ENCODE peak calls at places on chromosome 17, in six cellular contexts. D, H, X, G, F and Y are unnamed samples.
A peak's percentile ranks its signal among the peaks of the same experiment; 100 is the strongest.

GRCh38 chr17:13362341-13363122 is 239.2 kb downstream of the HS3ST3A1 start:
- DNase-seq in G (no peak), F (no peak), X (no peak), D (no peak), H (no peak), Y (no peak)

GRCh38 chr17:26818736-26819135 is 475.2 kb upstream of the WSB1 start:
- DNase-seq in X (no peak), H (no peak), D (peak; percentile 4), G (peak; percentile 63), F (peak; percentile 2), Y (no peak)

GRCh38 chr17:53061446-53061845 is 761.3 kb upstream of the KIF2B start:
- DNase-seq in D (no peak), H (no peak), X (no peak), G (no peak), F (no peak), Y (no peak)

GRCh38 chr17:11645426-11645825 is 47.2 kb downstream of the DNAH9 start:
- DNase-seq in X (no peak), D (no peak), G (no peak), F (no peak), H (no peak), Y (no peak)

GRCh38 chr17:67053438-67054000 is 9.2 kb downstream of the CACNG1 start:
- DNase-seq in D (no peak), G (no peak), X (no peak), H (no peak), F (no peak), Y (no peak)

GRCh38 chr17:69235338-69236058 is 6.9 kb upstream of the ABCA10 start:
- DNase-seq in X (peak; percentile 84), F (peak; percentile 73), D (peak; percentile 94), G (peak; percentile 90), H (peak; percentile 89), Y (peak; percentile 84)

GRCh38 chr17:50266384-50267073 is 7.7 kb upstream of the TMEM92 start:
- DNase-seq in X (no peak), H (peak; percentile 72), D (peak; percentile 83), G (peak; percentile 59), F (no peak), Y (no peak)

GRCh38 chr17:15468142-15468541 is 721 bp upstream of the CDRT4 start:
- DNase-seq in D (no peak), H (no peak), F (no peak), G (no peak), X (no peak), Y (no peak)

GRCh38 chr17:44130693-44131349 is 7.4 kb upstream of the HDAC5 start:
- DNase-seq in X (no peak), D (no peak), F (no peak), G (no peak), H (no peak), Y (no peak)

GRCh38 chr17:61761827-61762226 is 101.5 kb downstream of the BRIP1 start:
- DNase-seq in F (no peak), H (no peak), G (no peak), D (no peak), X (no peak), Y (no peak)

GRCh38 chr17:57350266-57350665 is 93.9 kb downstream of the MSI2 start:
- DNase-seq in X (no peak), D (no peak), G (no peak), F (no peak), H (peak; percentile 82), Y (no peak)

GRCh38 chr17:58351710-58352017 is 337 bp downstream of the SUPT4H1 start:
- DNase-seq in H (no peak), G (no peak), X (no peak), D (peak; percentile 9), F (no peak), Y (no peak)

GRCh38 chr17:47295874-47296255 is 27.9 kb upstream of the EFCAB13 start:
- DNase-seq in F (no peak), D (no peak), X (no peak), H (no peak), G (no peak), Y (no peak)

GRCh38 chr17:82959990-82960418 is 119.4 kb upstream of the METRNL start:
- DNase-seq in G (no peak), X (no peak), D (no peak), F (no peak), H (no peak), Y (no peak)

GRCh38 chr17:58338907-58339774 is 10.5 kb upstream of the TSPOAP1 start:
- DNase-seq in H (no peak), G (no peak), D (peak; percentile 60), X (peak; percentile 77), F (peak; percentile 82), Y (peak; percentile 90)

GRCh38 chr17:21271767-21272166 is 12.7 kb upstream of the MAP2K3 start:
- DNase-seq in X (no peak), F (no peak), G (no peak), D (no peak), H (no peak), Y (no peak)

GRCh38 chr17:3553419-3554401 is 3.9 kb downstream of the TRPV3 start:
- DNase-seq in X (no peak), G (no peak), H (no peak), F (no peak), D (no peak), Y (no peak)

GRCh38 chr17:18280766-18281165 is 20.3 kb downstream of the MIEF2 start:
- DNase-seq in G (no peak), D (no peak), X (no peak), F (no peak), H (no peak), Y (no peak)

GRCh38 chr17:36149296-36149820 is 27.1 kb downstream of the TBC1D3B start:
- DNase-seq in F (no peak), H (peak; percentile 61), G (no peak), X (no peak), D (peak; percentile 74), Y (no peak)

GRCh38 chr17:56325561-56325960 is 172.3 kb downstream of the ANKFN1 start:
- DNase-seq in F (no peak), X (no peak), H (no peak), G (no peak), D (no peak), Y (no peak)

GRCh38 chr17:48048321-48049140 is at the start of gene NFE2L1:
- DNase-seq in G (peak; percentile 89), D (peak; percentile 94), H (peak; percentile 92), X (peak; percentile 91), F (peak; percentile 62), Y (peak; percentile 65)

GRCh38 chr17:49978501-49978900 is 9.5 kb downstream of the DLX4 start:
- DNase-seq in D (no peak), G (no peak), X (no peak), F (no peak), H (no peak), Y (no peak)

GRCh38 chr17:77933777-77934398 is 24.6 kb upstream of the TNRC6C start:
- DNase-seq in F (no peak), H (no peak), X (no peak), D (no peak), G (no peak), Y (no peak)

GRCh38 chr17:19645608-19646250 is 2.8 kb upstream of the ALDH3A2 start:
- DNase-seq in H (no peak), D (peak; percentile 16), G (peak; percentile 7), X (peak; percentile 6), F (no peak), Y (peak; percentile 71)

GRCh38 chr17:18377437-18378204 is at the start of gene EVPLL:
- DNase-seq in X (peak; percentile 28), F (no peak), D (no peak), H (peak; percentile 59), G (no peak), Y (no peak)

GRCh38 chr17:61595418-61595817 is 4.4 kb upstream of the NACA2 start:
- DNase-seq in F (no peak), D (no peak), G (no peak), X (no peak), H (no peak), Y (no peak)

GRCh38 chr17:39701784-39702422 is 2.0 kb downstream of the ERBB2 start:
- DNase-seq in D (no peak), F (no peak), X (no peak), G (no peak), H (no peak), Y (no peak)

GRCh38 chr17:82603981-82604448 is 44.2 kb downstream of the WDR45B start:
- DNase-seq in F (no peak), H (peak; percentile 84), D (no peak), X (no peak), G (peak; percentile 36), Y (peak; percentile 57)

GRCh38 chr17:42387663-42388380 is 420 bp downstream of the STAT3 start:
- DNase-seq in H (no peak), G (peak; percentile 41), X (peak; percentile 38), D (no peak), F (no peak), Y (peak; percentile 58)

GRCh38 chr17:58789160-58789559 is 33.5 kb downstream of the PPM1E start:
- DNase-seq in F (no peak), G (no peak), D (no peak), X (no peak), H (no peak), Y (peak; percentile 23)

GRCh38 chr17:27288183-27288582 is 5.7 kb upstream of the WSB1 start:
- DNase-seq in G (no peak), H (no peak), D (no peak), X (no peak), F (no peak), Y (no peak)

GRCh38 chr17:63699638-63700527 is at the start of gene LIMD2:
- DNase-seq in X (peak; percentile 86), D (peak; percentile 23), F (no peak), G (peak; percentile 54), H (no peak), Y (peak; percentile 87)
- TF ChIP-seq CTCF in X (no peak), D (no peak), F (peak; percentile 2), G (no peak), H (no peak), Y (no peak)

GRCh38 chr17:9928601-9929341 is 23.7 kb upstream of the RCVRN start:
- DNase-seq in H (no peak), F (no peak), X (no peak), G (no peak), D (peak; percentile 73), Y (no peak)
- TF ChIP-seq CTCF in H (peak; percentile 57), F (peak; percentile 14), X (peak; percentile 19), G (no peak), D (peak; percentile 63), Y (no peak)

DNA sequence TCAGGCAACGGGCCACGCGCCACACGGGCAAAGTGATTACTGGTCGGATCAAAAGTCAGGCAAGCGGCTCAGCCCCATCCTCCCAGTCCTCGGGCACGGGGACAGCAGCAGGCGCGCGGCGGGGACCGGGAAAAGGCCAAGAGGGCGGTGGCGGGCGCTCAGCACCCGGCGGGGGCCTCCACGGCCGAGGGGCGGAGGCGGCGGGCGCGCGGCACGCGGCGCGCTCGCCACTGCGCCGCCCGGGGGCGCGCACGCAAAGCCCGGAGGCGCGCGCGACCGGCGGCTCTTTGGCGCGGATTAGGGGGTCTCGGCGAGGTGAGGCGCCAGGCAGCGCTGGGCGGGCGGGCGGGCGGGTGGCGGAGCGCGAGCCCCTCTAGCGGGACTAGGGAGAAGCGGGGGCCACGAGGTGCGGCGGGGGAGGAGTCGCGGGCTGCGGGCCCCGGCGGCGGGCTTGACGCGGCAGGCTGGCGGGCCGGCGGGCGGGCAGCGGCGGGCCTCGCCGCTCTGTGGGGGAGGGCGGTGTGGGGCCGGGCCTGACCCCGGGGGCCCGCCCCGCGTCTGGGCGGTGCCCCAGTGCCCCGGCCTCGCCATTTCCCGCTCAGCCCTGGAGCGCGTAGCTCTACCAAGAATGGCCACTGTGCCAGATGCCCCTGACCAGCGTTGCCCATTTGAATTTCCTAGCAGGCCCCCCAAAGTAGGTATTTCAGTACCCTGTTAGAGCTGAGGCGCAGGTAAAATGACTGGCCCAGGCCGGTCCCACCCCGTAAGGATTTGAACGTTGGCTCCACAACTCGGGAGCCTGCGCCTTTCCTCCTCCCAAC is at the start of the genes ACACA and TADA2A:
- DNase-seq in H (peak; percentile 83), G (peak; percentile 81), X (peak; percentile 88), D (peak; percentile 80), F (peak; percentile 24), Y (peak; percentile 79)
- TF ChIP-seq CTCF in H (no peak), G (no peak), X (no peak), D (no peak), F (no peak), Y (no peak)

GRCh38 chr17:74052993-74053744 is 150.3 kb upstream of the RPL38 start:
- DNase-seq in H (no peak), X (no peak), G (no peak), F (no peak), D (no peak), Y (no peak)
- TF ChIP-seq CTCF in H (no peak), X (peak; percentile 22), G (no peak), F (no peak), D (no peak), Y (no peak)